ENCODE peak calls at places on chromosomes 1 and 21, in five cellular contexts. R, O, N, B and S are unnamed samples.

GRCh38 chr21:37914211-37914900 is 1.9 kb downstream of the KCNJ6 start:
- DNase-seq in R (peak), O (peak), N (peak), B (peak), S (peak)

GRCh38 chr1:18107671-18108312 is at the start of gene IGSF21:
- DNase-seq in R (no peak), O (no peak), N (peak), B (no peak), S (no peak)

GRCh38 chr1:26156285-26157038 is 2.4 kb upstream of the FAM110D start:
- DNase-seq in R (no peak), O (no peak), N (peak), B (no peak), S (peak)

GRCh38 chr1:233613252-233614172 is at the start of gene KCNK1:
- DNase-seq in R (peak), O (peak), N (peak), B (peak), S (peak)

GRCh38 chr1:113871597-113872113 is at the start of gene PTPN22:
- DNase-seq in R (peak), O (peak), N (no peak), B (no peak), S (no peak)

GRCh38 chr1:202599669-202600431 is 110.4 kb downstream of the SYT2 start:
- DNase-seq in R (peak), O (peak), N (peak), B (peak), S (peak)

GRCh38 chr1:16236091-16236494 is 890 bp downstream of the CPLANE2 start:
- DNase-seq in R (peak), O (peak), N (no peak), B (no peak), S (peak)

GRCh38 chr1:110879758-110880606 is 7.0 kb downstream of the CD53 start:
- DNase-seq in R (no peak), O (no peak), N (no peak), B (no peak), S (no peak)

GRCh38 chr21:17929514-17929913 is 110.4 kb upstream of the C21orf91 start:
- DNase-seq in R (no peak), O (no peak), N (no peak), B (no peak), S (no peak)

GRCh38 chr1:91527781-91528180 is 27.1 kb downstream of the CDC7 start:
- DNase-seq in R (no peak), O (no peak), N (no peak), B (no peak), S (no peak)

GRCh38 chr1:115077984-115078330 is 11.3 kb downstream of the TSPAN2 start:
- DNase-seq in R (no peak), O (no peak), N (no peak), B (no peak), S (no peak)

GRCh38 chr1:64691631-64692030 is 53.2 kb upstream of the RAVER2 start:
- DNase-seq in R (peak), O (peak), N (no peak), B (no peak), S (peak)

GRCh38 chr21:29771491-29772066 is 168.2 kb downstream of the GRIK1 start:
- DNase-seq in R (no peak), O (no peak), N (no peak), B (no peak), S (no peak)

GRCh38 chr21:36431252-36431651 is 46.1 kb downstream of the CHAF1B start:
- DNase-seq in R (no peak), O (no peak), N (no peak), B (no peak), S (no peak)

GRCh38 chr1:236280438-236281285 is 1.1 kb downstream of the ERO1B start:
- DNase-seq in R (no peak), O (peak), N (peak), B (peak), S (peak)

GRCh38 chr1:196678510-196678884 is 26.7 kb downstream of the CFH start:
- DNase-seq in R (peak), O (peak), N (no peak), B (no peak), S (peak)

GRCh38 chr21:33105088-33105487 is 35.1 kb downstream of the OLIG1 start:
- DNase-seq in R (no peak), O (no peak), N (no peak), B (no peak), S (no peak)

GRCh38 chr1:226983247-226983997 is 43.3 kb downstream of the COQ8A start:
- DNase-seq in R (no peak), O (no peak), N (no peak), B (no peak), S (no peak)

GRCh38 chr21:45033791-45034555 is 40.4 kb upstream of the ADARB1 start:
- DNase-seq in R (peak), O (no peak), N (no peak), B (no peak), S (no peak)

GRCh38 chr1:63723618-63724017 is 50.2 kb upstream of the ROR1 start:
- DNase-seq in R (no peak), O (peak), N (no peak), B (no peak), S (no peak)

GRCh38 chr1:99598738-99599411 is 47.0 kb upstream of the PALMD start:
- DNase-seq in R (peak), O (peak), N (no peak), B (no peak), S (no peak)

GRCh38 chr21:40507978-40508377 is 339.0 kb downstream of the DSCAM start:
- DNase-seq in R (peak), O (no peak), N (no peak), B (no peak), S (no peak)

GRCh38 chr21:35026617-35027557 is 22.2 kb downstream of the RUNX1 start:
- DNase-seq in R (peak), O (peak), N (peak), B (peak), S (peak)

GRCh38 chr1:204915856-204916485 is 45.3 kb downstream of the NFASC start:
- DNase-seq in R (no peak), O (no peak), N (no peak), B (no peak), S (no peak)

GRCh38 chr1:157574836-157575235 is 22.5 kb upstream of the FCRL5 start:
- DNase-seq in R (no peak), O (no peak), N (no peak), B (no peak), S (no peak)

DNA sequence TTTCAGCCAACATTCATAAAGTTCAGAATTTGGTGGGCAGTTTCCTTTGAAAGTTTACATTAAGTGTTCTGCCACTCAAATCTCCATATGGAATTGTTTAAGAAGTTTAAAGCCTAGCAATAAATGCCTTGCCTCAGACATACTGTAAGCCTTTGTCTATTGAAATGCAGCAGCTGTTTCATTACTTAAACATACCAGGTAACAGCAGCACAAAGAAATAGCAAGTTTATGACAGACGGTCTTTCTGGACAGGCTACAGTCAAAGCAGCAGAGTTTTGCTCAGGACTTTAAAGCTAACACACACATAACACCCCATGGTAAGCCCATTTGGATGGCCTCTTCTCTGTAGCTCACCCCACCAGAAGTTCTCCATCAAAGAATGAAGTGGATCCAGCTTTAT is 38.5 kb upstream of the C1orf105 start:
- DNase-seq in R (peak), O (no peak), N (no peak), B (no peak), S (no peak)
- H2BK15ac ChIP-seq in R (peak), O (no peak), N (no peak), B (no peak), S (no peak)

DNA sequence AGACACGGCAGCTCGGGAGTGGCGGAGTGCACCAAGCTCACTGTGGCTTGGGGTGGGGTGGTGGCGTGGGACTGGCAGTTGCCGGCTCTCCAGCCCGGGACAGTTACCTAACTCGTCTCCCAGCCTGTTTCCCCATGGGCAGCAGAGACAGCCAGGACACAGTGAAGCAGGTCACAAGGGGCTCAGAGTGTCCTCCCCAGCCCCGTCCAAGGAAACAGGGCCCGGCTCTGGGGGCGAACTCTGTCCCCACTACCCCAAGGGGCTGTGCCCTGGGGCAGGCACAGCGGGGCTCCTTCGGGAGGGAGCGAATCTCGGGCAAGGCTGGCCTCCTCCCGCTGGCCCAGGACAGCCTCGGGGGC is 762 bp downstream of the GPR157 start:
- DNase-seq in R (no peak), O (peak), N (peak), B (no peak), S (no peak)
- H3K4me3 ChIP-seq in R (peak), O (peak), N (peak), B (no peak), S (no peak)

DNA sequence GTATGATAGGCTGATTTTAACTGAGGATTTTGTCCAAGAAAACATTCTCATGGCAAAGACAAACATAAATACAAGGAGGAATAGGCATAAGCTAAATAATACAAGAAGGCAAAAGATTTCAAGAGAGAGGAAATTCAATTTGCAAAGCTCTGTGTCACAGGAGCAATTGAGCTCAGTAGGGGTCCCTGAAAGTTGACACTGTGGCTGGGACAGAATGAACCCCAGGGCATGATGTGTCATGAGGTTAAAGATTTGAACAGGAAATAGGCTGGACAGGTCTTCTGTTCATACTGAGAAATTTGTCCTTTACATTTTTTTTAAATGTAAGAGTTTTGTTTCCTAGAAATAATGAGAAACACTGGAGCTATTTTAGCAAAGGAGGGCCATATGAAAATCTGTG is 555.4 kb upstream of the NEGR1 start:
- DNase-seq in R (no peak), O (no peak), N (no peak), B (no peak), S (peak)
- H2BK15ac ChIP-seq in R (no peak), O (no peak), N (no peak), B (no peak), S (no peak)

GRCh38 chr1:67431869-67432578 is 1.8 kb upstream of the SERBP1 start:
- DNase-seq in R (no peak), O (no peak), N (no peak), B (no peak), S (no peak)
- H3K4me3 ChIP-seq in R (no peak), O (no peak), N (peak), B (no peak), S (no peak)

DNA sequence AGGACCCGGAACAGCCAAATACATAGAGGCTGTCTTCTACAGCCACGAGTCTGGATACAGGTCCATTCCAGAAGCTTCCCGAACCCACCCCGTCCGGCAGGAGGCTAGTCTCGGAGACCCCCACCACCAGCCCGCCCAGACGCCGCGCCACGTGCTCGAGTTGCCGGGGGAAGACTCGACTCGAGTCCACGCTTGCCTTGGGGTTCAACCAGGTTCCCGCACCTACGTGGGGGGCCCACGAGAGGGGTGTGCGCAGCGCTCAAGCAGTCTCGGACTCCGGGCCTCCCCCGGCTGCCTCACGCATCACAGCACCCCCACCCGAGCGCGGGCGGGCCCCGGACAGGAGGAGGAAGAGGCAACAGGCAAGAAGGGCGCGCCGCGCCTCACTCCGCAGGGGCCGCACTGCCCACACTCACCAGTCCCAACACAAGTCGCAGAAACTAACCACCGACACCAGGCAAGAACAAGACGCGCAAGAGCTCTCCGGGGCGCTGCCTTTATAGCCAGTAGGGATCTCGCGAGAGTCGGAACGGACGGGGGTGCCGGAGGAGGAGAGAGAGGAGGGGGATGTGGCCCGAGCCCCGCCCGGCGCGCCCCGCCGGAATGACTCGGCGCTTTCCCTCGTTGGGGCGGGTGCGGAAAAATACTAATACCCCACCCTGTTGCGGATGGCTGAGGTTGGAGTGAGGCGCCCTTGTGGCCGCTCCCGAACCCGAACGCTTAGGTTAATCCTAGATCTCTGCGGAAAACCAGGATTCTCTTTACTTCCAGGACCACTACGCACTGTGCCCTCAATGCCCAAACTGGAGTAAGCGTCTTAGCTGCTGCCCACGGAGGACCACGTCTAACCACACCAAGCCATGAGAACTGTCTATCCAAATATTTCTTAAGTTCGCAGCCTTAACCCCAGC is at the start of gene PRDX1:
- DNase-seq in R (peak), O (peak), N (peak), B (peak), S (peak)
- H2BK15ac ChIP-seq in R (peak), O (no peak), N (peak), B (peak), S (peak)

DNA sequence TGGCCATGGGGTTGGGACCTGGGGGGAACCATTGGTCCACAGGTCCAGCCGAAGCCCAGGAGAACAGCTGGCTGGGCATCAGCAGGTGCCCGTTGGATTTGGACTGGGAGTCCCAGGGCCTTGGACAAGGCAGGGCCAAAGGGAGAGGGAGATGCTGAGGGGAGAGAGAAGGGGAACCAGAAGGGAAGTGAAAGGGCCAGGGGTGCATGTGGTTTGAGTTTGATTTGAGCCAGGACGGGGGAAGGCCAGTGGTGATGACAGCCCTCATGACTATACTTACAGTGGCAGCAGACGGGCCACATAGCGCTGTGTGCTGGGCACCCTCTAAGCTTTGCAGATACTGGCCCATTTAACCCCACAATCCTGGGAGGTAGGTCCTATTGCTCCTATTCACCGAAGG is 18.8 kb downstream of the AGRN start:
- DNase-seq in R (no peak), O (no peak), N (no peak), B (no peak), S (no peak)
- H3K4me3 ChIP-seq in R (no peak), O (no peak), N (no peak), B (no peak), S (no peak)

GRCh38 chr1:81978945-81979344 is 178.2 kb downstream of the ADGRL2 start:
- DNase-seq in R (no peak), O (no peak), N (no peak), B (peak), S (peak)

GRCh38 chr1:81974883-81975555 is 174.3 kb downstream of the ADGRL2 start:
- DNase-seq in R (no peak), O (no peak), N (no peak), B (no peak), S (no peak)

GRCh38 chr1:81974222-81974841 is 173.6 kb downstream of the ADGRL2 start:
- DNase-seq in R (no peak), O (no peak), N (no peak), B (no peak), S (no peak)

GRCh38 chr1:81982523-81982922 is 181.8 kb downstream of the ADGRL2 start:
- DNase-seq in R (no peak), O (no peak), N (no peak), B (no peak), S (no peak)

DNA sequence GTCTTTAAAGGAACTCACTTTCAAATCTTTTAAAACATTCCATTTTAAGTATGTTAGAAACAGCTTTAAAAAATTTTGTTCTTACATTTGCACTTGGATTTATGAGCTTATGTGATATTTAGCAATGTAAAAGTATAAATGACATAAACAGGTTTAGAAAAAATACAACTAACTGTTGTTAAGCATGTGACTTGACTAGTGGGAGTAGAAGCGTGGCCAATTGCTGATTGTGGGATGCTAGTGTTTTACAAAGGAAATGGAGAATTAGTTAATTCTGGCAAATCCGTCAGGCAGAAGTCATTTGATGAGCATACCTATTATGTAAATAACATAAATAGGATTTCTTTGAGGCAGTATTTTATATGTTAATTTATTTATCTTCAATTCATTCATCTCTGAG is 175.8 kb downstream of the ADGRL2 start:
- DNase-seq in R (no peak), O (no peak), N (no peak), B (no peak), S (no peak)
- H2BK15ac ChIP-seq in R (no peak), O (no peak), N (no peak), B (no peak), S (no peak)

GRCh38 chr1:53214541-53214940 is 5.9 kb downstream of the CZIB start:
- DNase-seq in R (no peak), O (no peak), N (no peak), B (no peak), S (no peak)
- H3K4me3 ChIP-seq in R (no peak), O (no peak), N (no peak), B (no peak), S (no peak)

GRCh38 chr1:178738780-178739179 is 13.7 kb downstream of the RALGPS2 start:
- DNase-seq in R (no peak), O (no peak), N (no peak), B (no peak), S (no peak)
- H2BK15ac ChIP-seq in R (no peak), O (no peak), N (no peak), B (no peak), S (no peak)

GRCh38 chr1:14653461-14653960 is 55.0 kb downstream of the KAZN start:
- DNase-seq in R (no peak), O (no peak), N (no peak), B (no peak), S (no peak)

GRCh38 chr1:14648931-14649860 is 50.7 kb downstream of the KAZN start:
- DNase-seq in R (no peak), O (no peak), N (no peak), B (no peak), S (peak)

GRCh38 chr1:14652840-14653239 is 54.4 kb downstream of the KAZN start:
- DNase-seq in R (no peak), O (no peak), N (no peak), B (no peak), S (no peak)

GRCh38 chr1:14649976-14650375 is 51.5 kb downstream of the KAZN start:
- DNase-seq in R (no peak), O (no peak), N (no peak), B (no peak), S (no peak)

DNA sequence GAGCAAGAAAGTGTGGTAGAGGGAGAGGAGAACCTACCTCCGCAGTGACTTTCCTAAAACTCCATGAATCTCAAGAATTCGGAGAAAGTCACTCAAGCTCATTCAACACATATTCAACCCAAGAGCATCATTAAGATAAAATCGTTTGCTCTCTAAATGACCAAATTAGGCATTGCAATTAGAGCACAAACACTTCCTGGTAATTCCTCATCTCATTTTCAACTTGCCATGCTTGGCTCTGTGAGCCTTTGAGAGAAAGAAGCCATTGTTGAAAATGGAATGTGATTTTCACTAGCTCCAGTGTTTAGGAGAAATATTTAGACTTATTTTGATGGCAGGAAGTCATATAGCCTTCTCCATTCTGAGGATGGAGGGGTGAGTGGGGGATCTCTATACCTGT is 52.5 kb downstream of the KAZN start:
- DNase-seq in R (no peak), O (no peak), N (no peak), B (no peak), S (peak)
- H3K4me3 ChIP-seq in R (no peak), O (no peak), N (no peak), B (no peak), S (no peak)